ENCODE peak calls at places on chromosomes 13 and 19, in four cellular contexts. S is DND-41, R is progenitor cell of endocrine pancreas, O is choroid plexus epithelial cell. E is an unnamed sample.

GRCh38 chr19:41753936-41754529 is 1.3 kb upstream of the CEACAM6 start:
- DNase-seq in S (peak; percentile 71), R (no peak), O (peak; percentile 43), E (peak; percentile 52)

GRCh38 chr19:10919352-10920287 is 8.8 kb downstream of the YIPF2 start:
- DNase-seq in S (no peak), R (no peak), O (no peak), E (no peak)

GRCh38 chr13:110984392-110984791 is 69.5 kb upstream of the ANKRD10 start:
- DNase-seq in S (no peak), R (no peak), O (no peak), E (no peak)

GRCh38 chr19:49295208-49295880 is 29.6 kb downstream of the SLC6A16 start:
- DNase-seq in S (no peak), R (no peak), O (no peak), E (no peak)

GRCh38 chr13:57624565-57625435 is 6.7 kb upstream of the PCDH17 start:
- DNase-seq in S (no peak), R (peak; percentile 37), O (peak; percentile 75), E (peak; percentile 71)

GRCh38 chr19:38596057-38596981 is 21.4 kb downstream of the MAP4K1 start:
- DNase-seq in S (peak; percentile 24), R (peak; percentile 75), O (peak; percentile 14), E (peak; percentile 48)

GRCh38 chr13:110268576-110269185 is 38.3 kb downstream of the COL4A1 start:
- DNase-seq in S (no peak), R (no peak), O (no peak), E (no peak)

GRCh38 chr13:80040219-80040976 is 300.5 kb downstream of the SPRY2 start:
- DNase-seq in S (no peak), R (no peak), O (peak; percentile 88), E (peak; percentile 98)

GRCh38 chr19:35908977-35909683 is 1.0 kb upstream of the TYROBP start:
- DNase-seq in S (peak; percentile 73), R (no peak), O (no peak), E (no peak)

GRCh38 chr19:47390533-47391488 is 28.5 kb downstream of the MEIS3 start:
- DNase-seq in S (no peak), R (no peak), O (no peak), E (no peak)

GRCh38 chr13:66657165-66657895 is 572.8 kb downstream of the PCDH9 start:
- DNase-seq in S (no peak), R (no peak), O (peak; percentile 95), E (peak; percentile 100)

GRCh38 chr19:49779731-49780578 is 13.2 kb downstream of the AP2A1 start:
- DNase-seq in S (no peak), R (no peak), O (no peak), E (no peak)

GRCh38 chr13:23268441-23268840 is 87.7 kb downstream of the SGCG start:
- DNase-seq in S (no peak), R (no peak), O (no peak), E (no peak)

GRCh38 chr19:36973844-36974195 is 57.7 kb downstream of the ZNF568 start:
- DNase-seq in S (no peak), R (no peak), O (no peak), E (no peak)

GRCh38 chr13:28338742-28339141 is 156.2 kb downstream of the FLT1 start:
- DNase-seq in S (no peak), R (no peak), O (no peak), E (no peak)

GRCh38 chr13:40672310-40673060 is 6.0 kb upstream of the FOXO1 start:
- DNase-seq in S (no peak), R (no peak), O (peak; percentile 88), E (peak; percentile 90)

GRCh38 chr13:42575938-42576337 is 2.0 kb downstream of the TNFSF11 start:
- DNase-seq in S (no peak), R (no peak), O (no peak), E (no peak)

GRCh38 chr13:46341112-46341711 is 45.8 kb downstream of the RUBCNL start:
- DNase-seq in S (no peak), R (no peak), O (peak; percentile 78), E (peak; percentile 54)

GRCh38 chr13:31697290-31697689 is 42.0 kb upstream of the RXFP2 start:
- DNase-seq in S (no peak), R (no peak), O (peak; percentile 3), E (no peak)

GRCh38 chr19:3544742-3545668 is 6.0 kb downstream of the TEKTIP1 start:
- DNase-seq in S (peak; percentile 69), R (peak; percentile 80), O (peak; percentile 50), E (peak; percentile 79)

GRCh38 chr13:111597041-111598017 is 276.9 kb downstream of the TEX29 start:
- DNase-seq in S (no peak), R (no peak), O (no peak), E (no peak)

GRCh38 chr13:113862191-113862765 is 1.6 kb downstream of the GAS6 start:
- DNase-seq in S (no peak), R (no peak), O (no peak), E (peak; percentile 48)

GRCh38 chr19:6654347-6655310 is 15.3 kb downstream of the TNFSF14 start:
- DNase-seq in S (peak; percentile 77), R (no peak), O (no peak), E (no peak)

GRCh38 chr19:543912-544608 is at the start of gene GZMM:
- DNase-seq in S (peak; percentile 47), R (no peak), O (no peak), E (no peak)

GRCh38 chr13:27388236-27388635 is 36.2 kb upstream of the GTF3A start:
- DNase-seq in S (no peak), R (no peak), O (no peak), E (no peak)

GRCh38 chr13:114109646-114110045 is 22.8 kb downstream of the RASA3 start:
- DNase-seq in S (peak; percentile 41), R (no peak), O (no peak), E (no peak)

GRCh38 chr19:27676334-27676733 is 1536.6 kb downstream of the UQCRFS1 start:
- DNase-seq in S (no peak), R (no peak), O (no peak), E (no peak)

GRCh38 chr13:25992076-25992475 is 59.7 kb downstream of the SHISA2 start:
- DNase-seq in S (no peak), R (no peak), O (no peak), E (no peak)

GRCh38 chr19:4816388-4817165 is 14.9 kb downstream of the TICAM1 start:
- DNase-seq in S (no peak), R (no peak), O (no peak), E (no peak)

GRCh38 chr19:57167385-57167784 is at the start of gene DUXA:
- DNase-seq in S (no peak), R (no peak), O (no peak), E (no peak)

GRCh38 chr13:48504606-48505369 is 28.1 kb downstream of the RCBTB2 start:
- DNase-seq in S (peak; percentile 51), R (no peak), O (no peak), E (peak; percentile 75)

GRCh38 chr19:10235003-10235402 is 3.9 kb upstream of the S1PR2 start:
- DNase-seq in S (no peak), R (no peak), O (no peak), E (no peak)

DNA sequence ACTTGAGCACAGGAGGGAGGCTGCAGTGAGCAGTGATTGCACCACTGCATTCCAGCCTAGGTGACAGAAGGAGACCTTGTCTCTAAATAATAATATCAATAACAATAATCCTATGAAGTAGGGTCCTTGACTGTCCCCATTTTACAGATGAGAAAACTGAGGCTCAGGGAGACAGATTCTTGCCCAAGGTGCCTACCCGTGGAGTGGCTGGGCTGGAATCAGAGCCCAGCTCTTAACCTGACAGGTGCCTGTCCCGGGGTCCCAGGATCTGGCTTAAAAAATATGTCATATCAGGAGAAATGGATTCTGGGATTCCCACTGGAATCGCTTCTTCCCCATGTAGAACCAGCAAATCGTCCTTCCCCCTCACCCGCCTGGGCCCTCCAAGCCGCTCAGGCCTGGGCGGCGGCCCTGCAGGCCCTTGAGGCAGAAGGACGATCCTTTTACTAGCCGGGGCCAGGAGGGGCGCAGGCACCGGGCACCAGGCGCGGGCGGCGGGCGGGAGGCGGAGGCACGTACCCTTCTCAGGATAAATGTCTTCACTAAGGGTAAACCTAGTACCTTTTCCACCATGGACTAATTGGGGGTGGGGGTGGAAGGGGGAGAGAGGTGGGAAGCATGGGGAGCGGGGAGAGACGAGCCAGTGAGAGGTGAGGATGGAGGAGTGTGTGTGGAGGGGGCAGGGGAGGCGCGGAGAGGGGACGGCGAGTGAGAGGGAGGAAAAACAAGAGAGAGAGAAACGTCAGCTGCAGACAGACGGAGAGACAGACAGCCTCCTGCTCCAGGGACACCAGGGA is 60.6 kb downstream of the COLGALT1 start:
- DNase-seq in S (no peak), R (no peak), O (no peak), E (no peak)
- TF ChIP-seq CTCF in S (no peak), R (no peak), O (no peak), E (no peak)

DNA sequence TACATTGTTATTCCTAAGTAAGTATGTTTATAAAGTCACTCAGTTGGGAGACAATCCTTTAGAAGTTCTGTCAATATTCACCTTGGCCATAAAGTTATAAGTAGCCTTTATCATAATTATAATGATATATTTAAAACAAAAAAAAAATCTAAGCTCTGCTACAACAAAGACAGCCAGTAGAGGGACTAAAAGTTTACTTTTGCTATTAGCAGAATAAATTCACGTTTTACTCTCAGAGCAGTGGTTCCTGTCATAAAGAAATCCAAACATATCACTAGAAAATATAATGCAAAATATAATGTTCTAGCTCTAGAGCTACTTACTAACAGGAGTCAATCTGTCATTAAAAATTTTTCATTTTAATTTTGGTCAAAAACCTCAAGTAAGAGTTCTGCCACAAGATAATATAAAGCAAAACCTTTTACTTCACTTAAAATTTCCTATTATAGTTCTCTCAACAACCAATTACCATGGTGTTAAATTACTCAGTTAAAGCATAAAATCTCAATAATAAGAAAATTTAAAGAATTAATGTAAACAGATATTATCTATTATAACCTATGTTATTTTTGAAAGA is 17.7 kb downstream of the INTS6 start:
- DNase-seq in S (no peak), R (no peak), O (peak; percentile 62), E (peak; percentile 24)
- TF ChIP-seq CTCF in S (peak; percentile 54), R (peak; percentile 67), O (peak; percentile 57), E (peak; percentile 47)

DNA sequence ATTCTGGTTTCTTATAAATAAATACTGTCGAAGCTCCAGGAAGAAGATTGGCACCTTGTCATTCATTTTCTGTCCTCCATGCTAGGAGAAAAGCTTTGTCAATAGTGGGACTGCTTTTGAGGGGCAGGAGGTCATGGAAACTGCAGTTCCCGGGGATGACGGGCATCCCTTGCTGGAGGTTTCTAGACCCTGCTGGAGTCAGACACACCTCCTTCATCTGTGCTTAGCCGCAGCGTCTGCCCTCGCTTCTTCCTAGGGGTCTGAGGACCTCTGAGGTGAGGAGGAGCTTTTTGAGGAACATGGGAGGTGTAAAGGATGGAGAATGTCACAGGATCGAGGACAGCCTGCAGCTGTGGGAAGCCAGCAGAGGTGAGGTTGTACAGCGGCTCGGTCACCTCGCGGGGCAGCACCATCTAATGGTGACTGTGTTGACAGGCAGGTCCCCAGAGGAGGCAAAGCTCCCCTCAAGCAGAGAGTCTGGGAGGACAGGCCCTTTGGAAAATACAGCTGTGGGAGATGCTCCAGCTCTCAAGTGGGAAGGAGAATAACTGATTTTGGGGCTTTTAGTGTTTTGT is 172.7 kb upstream of the RNF113B start:
- DNase-seq in S (no peak), R (no peak), O (peak; percentile 25), E (no peak)
- TF ChIP-seq CTCF in S (peak; percentile 15), R (peak; percentile 49), O (peak; percentile 40), E (no peak)

GRCh38 chr13:61286148-61286745 is 129.4 kb downstream of the PCDH20 start:
- DNase-seq in S (peak; percentile 4), R (no peak), O (no peak), E (peak; percentile 21)
- TF ChIP-seq CTCF in S (peak; percentile 25), R (peak; percentile 28), O (no peak), E (peak; percentile 41)